ENCODE peak calls at places on chromosomes 13 and 19, in five cellular contexts. H is heart right ventricle; Z is MG63; K is CD4-positive, alpha-beta memory T cell; S is stomach. J is an unnamed sample.
A peak's percentile ranks its signal among the peaks of the same experiment; 100 is the strongest.

GRCh38 chr13:63112799-63113395 is 1697.2 kb upstream of the PCDH20 start:
- DNase-seq in H (no peak), Z (no peak), K (no peak), S (no peak), J (no peak)

GRCh38 chr13:34458756-34459462 is 483.2 kb upstream of the NBEA start:
- DNase-seq in H (peak; percentile 32), Z (peak; percentile 1), K (no peak), S (no peak), J (no peak)

GRCh38 chr19:48650974-48651681 is 5.1 kb upstream of the CA11 start:
- DNase-seq in H (no peak), Z (no peak), K (no peak), S (no peak), J (no peak)

GRCh38 chr13:102225892-102226291 is 176.0 kb downstream of the FGF14 start:
- DNase-seq in H (no peak), Z (no peak), K (no peak), S (no peak), J (no peak)

GRCh38 chr19:7926021-7926726 is at the start of gene CTXN1:
- DNase-seq in H (no peak), Z (peak; percentile 78), K (peak; percentile 74), S (peak; percentile 79), J (peak; percentile 78)

GRCh38 chr19:5558101-5558621 is 9.6 kb downstream of the TINCR start:
- DNase-seq in H (no peak), Z (no peak), K (no peak), S (no peak), J (no peak)

GRCh38 chr19:18023596-18024212 is 15.7 kb downstream of the ARRDC2 start:
- DNase-seq in H (peak; percentile 95), Z (no peak), K (peak; percentile 87), S (peak; percentile 64), J (peak; percentile 93)

GRCh38 chr19:681029-681626 is 4.9 kb downstream of the FSTL3 start:
- DNase-seq in H (peak; percentile 90), Z (no peak), K (peak; percentile 45), S (peak; percentile 90), J (peak; percentile 91)

GRCh38 chr13:50483416-50483815 is 360.1 kb downstream of the DLEU7 start:
- DNase-seq in H (no peak), Z (no peak), K (no peak), S (no peak), J (no peak)

GRCh38 chr13:91406619-91407018 is 8.2 kb downstream of the GPC5 start:
- DNase-seq in H (no peak), Z (peak; percentile 5), K (peak; percentile 22), S (no peak), J (no peak)

GRCh38 chr13:74151859-74152258 is 17.7 kb upstream of the KLF12 start:
- DNase-seq in H (no peak), Z (no peak), K (no peak), S (no peak), J (no peak)

GRCh38 chr19:18021121-18021755 is 13.3 kb downstream of the ARRDC2 start:
- DNase-seq in H (peak; percentile 91), Z (peak; percentile 74), K (peak; percentile 71), S (peak; percentile 88), J (peak; percentile 88)

GRCh38 chr13:90447034-90447734 is 900.3 kb upstream of the MIR17HG start:
- DNase-seq in H (no peak), Z (no peak), K (no peak), S (no peak), J (no peak)

GRCh38 chr19:33767898-33768413 is 28.7 kb upstream of the KCTD15 start:
- DNase-seq in H (no peak), Z (peak; percentile 23), K (no peak), S (no peak), J (no peak)

GRCh38 chr13:30671271-30671815 is 53.6 kb downstream of the USPL1 start:
- DNase-seq in H (no peak), Z (no peak), K (no peak), S (no peak), J (no peak)

GRCh38 chr19:10603084-10603872 is 16.2 kb upstream of the AP1M2 start:
- DNase-seq in H (peak; percentile 67), Z (no peak), K (peak; percentile 85), S (peak; percentile 57), J (peak; percentile 86)

DNA sequence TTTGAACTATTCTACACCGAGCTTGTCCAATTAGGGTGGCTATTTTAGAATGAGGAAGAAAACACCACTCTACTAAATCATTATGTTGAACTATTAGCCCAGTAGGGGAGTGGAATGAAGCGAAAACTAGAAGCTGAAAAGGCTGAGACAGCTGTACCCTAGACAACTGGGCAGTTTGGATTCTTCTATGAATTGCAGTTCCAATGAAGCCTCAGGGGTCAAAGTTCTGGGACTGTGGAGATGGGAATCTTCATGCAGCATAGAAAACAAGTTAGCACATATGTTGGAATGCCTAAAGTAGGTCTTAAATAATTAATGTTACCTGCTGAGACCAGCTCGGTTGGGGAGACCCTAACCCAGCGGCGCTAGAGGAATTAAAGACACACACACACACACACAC is 62.7 kb upstream of the ZNF726 start:
- DNase-seq in H (no peak), Z (no peak), K (no peak), S (no peak), J (no peak)
- H3K9me3 ChIP-seq in H (peaks cover 44% of the 10 kb centered on the region), Z (no peaks in the 10 kb centered on the region), K (no peaks in the 10 kb centered on the region), S (no peaks in the 10 kb centered on the region), J (peaks cover 32% of the 10 kb centered on the region)

DNA sequence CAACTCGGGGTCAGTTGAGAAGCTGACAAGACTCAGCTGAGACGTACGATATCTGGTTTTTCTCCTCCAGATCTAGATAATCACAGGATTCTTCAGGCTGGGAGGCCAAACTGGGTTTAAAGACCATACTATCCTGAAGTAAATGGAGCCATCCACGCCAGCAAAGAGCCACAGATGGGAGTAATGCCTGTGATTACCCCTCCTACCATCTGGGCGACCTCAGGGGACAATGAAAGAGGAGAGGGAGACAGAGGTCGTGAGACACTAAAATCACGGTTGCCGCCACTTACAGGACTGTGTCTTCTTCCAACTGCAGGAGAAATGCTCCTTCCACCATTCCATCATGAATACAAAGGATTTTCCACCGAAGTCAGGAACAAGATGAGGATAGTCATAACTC is 3.1 kb upstream of the NLRP13 start:
- DNase-seq in H (no peak), Z (no peak), K (no peak), S (no peak), J (no peak)
- H3K9me3 ChIP-seq in H (no peaks in the 10 kb centered on the region), Z (no peaks in the 10 kb centered on the region), K (no peaks in the 10 kb centered on the region), S (no peaks in the 10 kb centered on the region), J (no peaks in the 10 kb centered on the region)

GRCh38 chr13:113091891-113092775 is 13.5 kb upstream of the F7 start:
- DNase-seq in H (no peak), Z (no peak), K (no peak), S (no peak), J (no peak)
- H3K9me3 ChIP-seq in H (no peaks in the 10 kb centered on the region), Z (no peaks in the 10 kb centered on the region), K (no peaks in the 10 kb centered on the region), S (no peaks in the 10 kb centered on the region), J (no peaks in the 10 kb centered on the region)

DNA sequence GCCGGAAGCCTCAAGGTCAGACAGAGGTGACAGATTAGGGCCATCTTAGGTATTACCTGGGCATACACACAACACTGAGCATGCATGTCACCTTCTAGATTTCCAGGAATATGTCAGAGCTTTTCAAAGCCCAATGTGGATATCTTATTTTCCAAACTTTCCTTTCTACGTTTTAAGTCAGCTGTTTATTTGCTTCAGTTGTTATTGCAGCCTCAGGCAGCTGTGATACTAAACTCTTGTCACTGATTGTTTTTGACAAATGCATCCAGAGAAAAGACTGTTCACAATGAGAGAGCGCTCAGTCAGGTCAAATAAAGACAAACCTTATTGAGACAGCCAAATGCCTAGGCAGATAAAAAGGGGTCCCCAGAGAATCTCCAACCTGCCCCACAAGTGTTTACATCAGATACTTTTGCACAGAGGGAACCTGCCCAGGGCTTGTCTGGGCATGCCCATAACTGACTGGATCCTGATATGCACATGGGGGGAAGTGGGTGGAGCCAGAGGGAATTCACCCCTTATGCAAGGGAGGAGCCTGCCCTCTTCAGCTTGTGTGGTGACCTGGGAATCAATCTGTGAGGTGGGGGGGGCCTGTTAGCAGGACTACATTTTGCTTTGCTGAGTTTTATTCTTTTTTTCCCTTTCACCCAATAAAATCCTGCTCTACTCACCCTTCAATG is 28.5 kb downstream of the MED4 start:
- DNase-seq in H (no peak), Z (no peak), K (no peak), S (no peak), J (no peak)
- H3K9me3 ChIP-seq in H (peaks cover 37% of the 10 kb centered on the region), Z (peaks cover 18% of the 10 kb centered on the region), K (no peaks in the 10 kb centered on the region), S (peaks cover 19% of the 10 kb centered on the region), J (peaks cover 30% of the 10 kb centered on the region)

DNA sequence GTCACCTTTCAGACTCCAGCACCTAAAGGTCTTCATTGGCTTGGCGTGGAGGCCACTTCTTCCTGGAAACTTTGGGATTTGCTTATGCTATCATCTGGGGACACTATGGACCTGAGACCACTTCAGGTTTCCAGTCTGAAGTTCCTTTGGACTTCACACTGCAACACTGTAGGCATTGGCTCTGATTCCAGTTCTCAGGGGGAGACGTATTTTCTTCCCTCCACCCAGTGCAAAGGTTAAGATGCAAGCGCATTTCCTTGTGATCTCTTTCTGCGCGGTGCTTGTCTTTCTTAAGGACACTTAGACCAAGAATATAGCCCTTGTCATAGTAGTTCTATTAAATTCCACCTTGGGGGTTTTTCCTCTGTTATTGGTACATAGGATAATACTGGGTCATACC is 299.8 kb downstream of the TSHZ3 start:
- DNase-seq in H (no peak), Z (no peak), K (no peak), S (no peak), J (no peak)
- H3K9me3 ChIP-seq in H (no peaks in the 10 kb centered on the region), Z (peaks cover 4% of the 10 kb centered on the region), K (no peaks in the 10 kb centered on the region), S (no peaks in the 10 kb centered on the region), J (no peaks in the 10 kb centered on the region)

DNA sequence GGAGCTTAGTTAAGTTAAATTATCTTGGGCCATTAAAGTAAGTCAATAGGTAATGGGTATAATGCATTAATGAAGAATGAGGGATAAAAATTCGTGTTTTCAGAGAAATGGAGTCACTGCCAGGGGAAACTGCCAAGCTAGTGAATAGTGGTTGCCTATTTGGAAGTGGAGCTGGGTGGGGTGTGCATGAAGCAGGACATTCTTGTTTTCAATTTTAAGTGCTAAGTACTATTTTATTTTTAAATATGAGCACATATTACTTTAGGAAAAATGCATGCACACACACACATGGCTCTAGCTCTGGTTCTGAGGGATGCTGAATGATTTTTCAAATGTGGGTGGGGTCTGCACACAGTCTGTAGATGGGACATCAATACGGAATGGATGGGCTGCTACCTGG is 717.7 kb upstream of the SGCG start:
- DNase-seq in H (no peak), Z (no peak), K (no peak), S (no peak), J (no peak)
- H3K9me3 ChIP-seq in H (no peaks in the 10 kb centered on the region), Z (no peaks in the 10 kb centered on the region), K (no peaks in the 10 kb centered on the region), S (no peaks in the 10 kb centered on the region), J (no peaks in the 10 kb centered on the region)

GRCh38 chr19:36748431-36749275 is 24.0 kb downstream of the ZNF850 start:
- DNase-seq in H (no peak), Z (no peak), K (peak; percentile 2), S (no peak), J (no peak)
- H3K9me3 ChIP-seq in H (peaks cover 100% of the 10 kb centered on the region), Z (peaks cover 52% of the 10 kb centered on the region), K (peaks cover 11% of the 10 kb centered on the region), S (peaks cover 79% of the 10 kb centered on the region), J (peaks cover 100% of the 10 kb centered on the region)

GRCh38 chr19:54333586-54334298 is 5.2 kb downstream of the LILRA4 start:
- DNase-seq in H (no peak), Z (no peak), K (no peak), S (no peak), J (no peak)
- H3K9me3 ChIP-seq in H (no peaks in the 10 kb centered on the region), Z (no peaks in the 10 kb centered on the region), K (no peaks in the 10 kb centered on the region), S (no peaks in the 10 kb centered on the region), J (no peaks in the 10 kb centered on the region)